ENCODE peak calls at places on chromosomes 3 and 15, in seven cellular contexts. P is GM12891, W is GM12878, U is H1, Q is K562, R is HepG2, B is SK-N-SH. K is an unnamed sample.

GRCh38 chr15:96350884-96351639 is 20.6 kb downstream of the NR2F2 start:
- DNase-seq in P (no peak), W (no peak), U (no peak), Q (no peak), R (no peak), B (no peak), K (no peak)

GRCh38 chr3:133573054-133573628 is 345 bp upstream of the CDV3 start:
- DNase-seq in P (peak; percentile 62), W (peak; percentile 99), U (peak; percentile 100), Q (peak; percentile 81), R (peak; percentile 99), B (peak; percentile 90), K (peak; percentile 61)

GRCh38 chr15:60720493-60721231 is 241.7 kb upstream of the ICE2 start:
- DNase-seq in P (no peak), W (peak; percentile 67), U (no peak), Q (no peak), R (no peak), B (no peak), K (no peak)

GRCh38 chr3:192496951-192497350 is 230.4 kb downstream of the FGF12 start:
- DNase-seq in P (no peak), W (no peak), U (no peak), Q (no peak), R (no peak), B (no peak), K (no peak)

GRCh38 chr3:129315386-129315991 is 36.8 kb downstream of the HMCES start:
- DNase-seq in P (no peak), W (no peak), U (no peak), Q (peak; percentile 40), R (no peak), B (peak; percentile 53), K (no peak)

GRCh38 chr15:48012191-48012590 is 108.6 kb upstream of the SLC24A5 start:
- DNase-seq in P (no peak), W (no peak), U (no peak), Q (no peak), R (no peak), B (no peak), K (no peak)

GRCh38 chr3:66816110-66816761 is 181.9 kb upstream of the KBTBD8 start:
- DNase-seq in P (peak; percentile 26), W (no peak), U (peak; percentile 27), Q (peak; percentile 18), R (peak; percentile 36), B (peak; percentile 46), K (no peak)

GRCh38 chr3:15294914-15295313 is 37.5 kb downstream of the SH3BP5 start:
- DNase-seq in P (no peak), W (no peak), U (no peak), Q (no peak), R (no peak), B (no peak), K (no peak)

GRCh38 chr15:74788716-74789151 is 6.9 kb downstream of the CSK start:
- DNase-seq in P (no peak), W (peak; percentile 92), U (no peak), Q (no peak), R (no peak), B (no peak), K (peak; percentile 66)

GRCh38 chr3:129409541-129409940 is 18.9 kb downstream of the EFCAB12 start:
- DNase-seq in P (no peak), W (no peak), U (no peak), Q (no peak), R (no peak), B (no peak), K (no peak)

GRCh38 chr3:170421147-170421641 is 2.5 kb downstream of the CLDN11 start:
- DNase-seq in P (no peak), W (no peak), U (no peak), Q (no peak), R (peak; percentile 42), B (peak; percentile 27), K (no peak)

GRCh38 chr15:27681038-27681437 is 418.1 kb downstream of the OCA2 start:
- DNase-seq in P (no peak), W (no peak), U (no peak), Q (no peak), R (peak; percentile 18), B (peak; percentile 49), K (no peak)

GRCh38 chr3:192417012-192417411 is 310.3 kb downstream of the FGF12 start:
- DNase-seq in P (no peak), W (no peak), U (no peak), Q (no peak), R (no peak), B (no peak), K (no peak)

GRCh38 chr3:31882895-31883294 is 98.2 kb downstream of the OSBPL10 start:
- DNase-seq in P (no peak), W (no peak), U (no peak), Q (no peak), R (no peak), B (no peak), K (no peak)

GRCh38 chr3:127670229-127670559 is 2.6 kb upstream of the ABTB1 start:
- DNase-seq in P (no peak), W (no peak), U (no peak), Q (no peak), R (no peak), B (no peak), K (no peak)

GRCh38 chr3:170999737-171000242 is 26.7 kb downstream of the SLC2A2 start:
- DNase-seq in P (no peak), W (no peak), U (no peak), Q (no peak), R (peak; percentile 52), B (no peak), K (no peak)

GRCh38 chr3:81485444-81485865 is 276.0 kb downstream of the GBE1 start:
- DNase-seq in P (peak; percentile 3), W (peak; percentile 38), U (no peak), Q (no peak), R (no peak), B (no peak), K (no peak)

GRCh38 chr15:97944724-97945123 is 15.8 kb upstream of the ARRDC4 start:
- DNase-seq in P (no peak), W (no peak), U (no peak), Q (no peak), R (no peak), B (no peak), K (no peak)

GRCh38 chr3:30448946-30449686 is 157.3 kb upstream of the TGFBR2 start:
- DNase-seq in P (no peak), W (no peak), U (no peak), Q (no peak), R (no peak), B (no peak), K (no peak)

GRCh38 chr15:51097553-51098330 is 3.0 kb upstream of the TNFAIP8L3 start:
- DNase-seq in P (no peak), W (no peak), U (no peak), Q (no peak), R (peak; percentile 19), B (no peak), K (no peak)

GRCh38 chr3:98339031-98339430 is 14.6 kb upstream of the OR5K4 start:
- DNase-seq in P (no peak), W (no peak), U (no peak), Q (no peak), R (no peak), B (no peak), K (no peak)

GRCh38 chr3:183844606-183845005 is 19.2 kb upstream of the MAP6D1 start:
- DNase-seq in P (no peak), W (no peak), U (no peak), Q (no peak), R (peak; percentile 15), B (no peak), K (no peak)

GRCh38 chr3:901953-902778 is 190.7 kb upstream of the CNTN6 start:
- DNase-seq in P (no peak), W (no peak), U (no peak), Q (peak; percentile 27), R (no peak), B (peak; percentile 3), K (no peak)

DNA sequence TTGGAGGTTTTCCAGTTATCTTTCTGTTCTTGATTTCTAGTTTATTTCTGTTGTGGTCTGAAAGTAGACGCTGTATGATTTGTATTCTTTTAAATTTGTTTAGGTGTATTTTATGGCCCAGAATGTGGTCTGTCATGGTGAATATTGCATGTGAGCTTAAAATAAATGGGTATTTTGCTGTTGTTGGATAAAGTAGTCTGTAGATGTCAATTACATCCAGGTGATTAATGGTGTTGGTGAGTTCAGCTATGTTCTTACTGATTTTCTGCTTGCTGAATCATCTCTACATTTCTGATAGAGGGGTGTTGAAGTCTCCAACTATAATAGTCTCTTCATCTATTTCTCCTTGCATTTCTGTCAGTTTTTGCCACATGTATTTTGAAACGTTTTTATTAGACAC is 383.3 kb upstream of the SGO1 start:
- DNase-seq in P (no peak), W (no peak), U (no peak), Q (no peak), R (no peak), B (no peak), K (no peak)
- TF ChIP-seq POLR2AphosphoS5 in P (no peak), W (no peak), U (no peak), Q (no peak), R (no peak), B (no peak), K (no peak)

GRCh38 chr15:100031665-100032357 is 298.6 kb upstream of the LYSMD4 start:
- DNase-seq in P (no peak), W (no peak), U (no peak), Q (no peak), R (no peak), B (no peak), K (no peak)
- TF ChIP-seq TAF1 in P (no peak), W (no peak), U (no peak), Q (no peak), R (no peak), B (no peak), K (no peak)

GRCh38 chr15:94838281-94838680 is 606.9 kb downstream of the MCTP2 start:
- DNase-seq in P (no peak), W (no peak), U (no peak), Q (no peak), R (no peak), B (no peak), K (no peak)

GRCh38 chr15:94844533-94845390 is 613.4 kb downstream of the MCTP2 start:
- DNase-seq in P (no peak), W (no peak), U (no peak), Q (peak; percentile 89), R (peak; percentile 96), B (peak; percentile 77), K (no peak)

GRCh38 chr15:94844188-94844532 is 612.8 kb downstream of the MCTP2 start:
- DNase-seq in P (no peak), W (no peak), U (no peak), Q (no peak), R (peak; percentile 19), B (no peak), K (no peak)

GRCh38 chr15:94843060-94843459 is 611.7 kb downstream of the MCTP2 start:
- DNase-seq in P (no peak), W (no peak), U (no peak), Q (no peak), R (no peak), B (no peak), K (no peak)

GRCh38 chr15:94840794-94841587 is 609.6 kb downstream of the MCTP2 start:
- DNase-seq in P (no peak), W (no peak), U (no peak), Q (no peak), R (no peak), B (no peak), K (no peak)
- TF ChIP-seq POLR2AphosphoS5 in P (no peak), W (no peak), U (no peak), Q (no peak), R (no peak), B (no peak), K (no peak)

DNA sequence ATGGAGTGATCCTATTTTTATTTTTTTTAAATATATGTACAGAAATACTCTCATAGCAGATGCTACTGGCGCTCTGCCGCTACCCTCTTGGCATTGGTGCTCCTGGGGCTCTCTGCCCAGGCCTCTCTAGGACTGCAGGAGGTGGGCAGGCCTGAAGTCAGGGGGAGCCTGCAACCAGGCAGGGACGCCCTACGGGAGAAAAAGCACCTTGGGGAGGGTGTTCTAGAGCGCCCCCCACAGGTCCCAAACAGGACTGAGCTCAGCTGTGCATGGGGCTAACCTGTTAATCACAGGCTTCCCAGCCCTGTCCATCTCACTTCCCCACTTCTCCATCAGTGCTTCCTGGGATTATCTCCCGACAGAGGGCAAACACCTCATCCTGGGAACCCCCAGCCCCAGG is 192.5 kb downstream of the SHQ1 start:
- DNase-seq in P (no peak), W (no peak), U (peak; percentile 19), Q (peak; percentile 32), R (no peak), B (no peak), K (no peak)
- TF ChIP-seq TAF1 in P (no peak), W (no peak), U (no peak), Q (no peak), R (no peak), B (no peak), K (no peak)